ENCODE peak calls at places on chromosomes 12 and 14, in seven cellular contexts. One of them, this sample, is unnamed.

GRCh38 chr12:101838628-101839323 is 8.0 kb upstream of the GNPTAB start:
- DNase-seq in GM12878: no peak
- DNase-seq in SK-N-SH: no peak
- DNase-seq in K562: no peak
- DNase-seq in H1: no peak
- DNase-seq in GM12892: no peak
- DNase-seq in HepG2: no peak
- DNase-seq in this sample: no peak

GRCh38 chr14:68525516-68525915 is 267.4 kb downstream of the ZFP36L1 start:
- DNase-seq in GM12878: no peak
- DNase-seq in K562: no peak
- DNase-seq in GM12892: no peak
- DNase-seq in H1: no peak
- DNase-seq in SK-N-SH: no peak
- DNase-seq in HepG2: no peak
- DNase-seq in this sample: no peak

GRCh38 chr12:56978397-56979138 is 21.2 kb upstream of the RDH16 start:
- DNase-seq in SK-N-SH: no peak
- DNase-seq in K562: no peak
- DNase-seq in GM12878: no peak
- DNase-seq in H1: no peak
- DNase-seq in HepG2: no peak
- DNase-seq in GM12892: no peak
- DNase-seq in this sample: no peak

GRCh38 chr12:46299846-46300245 is 31.0 kb upstream of the SLC38A1 start:
- DNase-seq in K562: no peak
- DNase-seq in HepG2: no peak
- DNase-seq in SK-N-SH: no peak
- DNase-seq in H1: no peak
- DNase-seq in GM12878: no peak
- DNase-seq in GM12892: no peak
- DNase-seq in this sample: no peak

GRCh38 chr12:2683283-2684025 is 111.3 kb upstream of the FKBP4 start:
- DNase-seq in K562: no peak
- DNase-seq in GM12878: no peak
- DNase-seq in HepG2: no peak
- DNase-seq in GM12892: no peak
- DNase-seq in SK-N-SH: no peak
- DNase-seq in H1: no peak
- DNase-seq in this sample: no peak

GRCh38 chr12:55830601-55831406 is 1.4 kb upstream of the DNAJC14 start:
- DNase-seq in GM12878: no peak
- DNase-seq in K562: peak; percentile 81
- DNase-seq in GM12892: peak; percentile 58
- DNase-seq in H1: no peak
- DNase-seq in SK-N-SH: peak; percentile 88
- DNase-seq in HepG2: peak; percentile 45
- DNase-seq in this sample: peak; percentile 74

GRCh38 chr14:24279301-24280186 is 8.1 kb upstream of the RABGGTA start:
- DNase-seq in GM12892: no peak
- DNase-seq in K562: no peak
- DNase-seq in GM12878: peak; percentile 64
- DNase-seq in SK-N-SH: peak; percentile 67
- DNase-seq in H1: no peak
- DNase-seq in HepG2: no peak
- DNase-seq in this sample: no peak

GRCh38 chr14:90017371-90017770 is 44.4 kb upstream of the KCNK13 start:
- DNase-seq in SK-N-SH: no peak
- DNase-seq in GM12878: no peak
- DNase-seq in GM12892: no peak
- DNase-seq in K562: no peak
- DNase-seq in H1: no peak
- DNase-seq in HepG2: no peak
- DNase-seq in this sample: no peak

GRCh38 chr12:124904306-124905098 is 9.9 kb downstream of the UBC start:
- DNase-seq in GM12892: no peak
- DNase-seq in HepG2: peak; percentile 72
- DNase-seq in H1: no peak
- DNase-seq in SK-N-SH: peak; percentile 48
- DNase-seq in GM12878: no peak
- DNase-seq in K562: peak; percentile 78
- DNase-seq in this sample: no peak

GRCh38 chr12:52427083-52427482 is 7.1 kb downstream of the KRT75 start:
- DNase-seq in H1: no peak
- DNase-seq in GM12892: no peak
- DNase-seq in HepG2: no peak
- DNase-seq in GM12878: no peak
- DNase-seq in K562: no peak
- DNase-seq in SK-N-SH: no peak
- DNase-seq in this sample: no peak

GRCh38 chr12:127811988-127812387 is 455.0 kb upstream of the TMEM132C start:
- DNase-seq in GM12892: no peak
- DNase-seq in K562: no peak
- DNase-seq in GM12878: no peak
- DNase-seq in SK-N-SH: no peak
- DNase-seq in H1: peak; percentile 5
- DNase-seq in HepG2: no peak
- DNase-seq in this sample: no peak

GRCh38 chr12:39440781-39441180 is 2.1 kb downstream of the KIF21A start:
- DNase-seq in K562: no peak
- DNase-seq in H1: no peak
- DNase-seq in SK-N-SH: no peak
- DNase-seq in GM12892: no peak
- DNase-seq in GM12878: no peak
- DNase-seq in HepG2: no peak
- DNase-seq in this sample: no peak

GRCh38 chr12:54384591-54385041 is at the start of gene ZNF385A:
- DNase-seq in SK-N-SH: no peak
- DNase-seq in GM12892: no peak
- DNase-seq in HepG2: no peak
- DNase-seq in K562: no peak
- DNase-seq in H1: no peak
- DNase-seq in GM12878: no peak
- DNase-seq in this sample: no peak

GRCh38 chr12:10574307-10574706 is 39.1 kb downstream of the MAGOHB start:
- DNase-seq in K562: no peak
- DNase-seq in GM12892: no peak
- DNase-seq in HepG2: no peak
- DNase-seq in H1: no peak
- DNase-seq in SK-N-SH: no peak
- DNase-seq in GM12878: no peak
- DNase-seq in this sample: no peak

GRCh38 chr12:129385637-129385990 is 518.2 kb downstream of the TMEM132D start:
- DNase-seq in SK-N-SH: no peak
- DNase-seq in H1: no peak
- DNase-seq in HepG2: no peak
- DNase-seq in GM12892: no peak
- DNase-seq in GM12878: no peak
- DNase-seq in K562: no peak
- DNase-seq in this sample: no peak

GRCh38 chr14:100955201-100955600 is 51.7 kb upstream of the RTL1 start:
- DNase-seq in K562: no peak
- DNase-seq in HepG2: no peak
- DNase-seq in H1: no peak
- DNase-seq in SK-N-SH: no peak
- DNase-seq in GM12892: no peak
- DNase-seq in GM12878: no peak
- DNase-seq in this sample: no peak

GRCh38 chr12:108342985-108343384 is 3.9 kb upstream of the CMKLR1 start:
- DNase-seq in H1: no peak
- DNase-seq in SK-N-SH: no peak
- DNase-seq in K562: no peak
- DNase-seq in GM12892: no peak
- DNase-seq in HepG2: no peak
- DNase-seq in GM12878: no peak
- DNase-seq in this sample: no peak
- TF ChIP-seq TAF1 in H1: no peak
- TF ChIP-seq TAF1 in SK-N-SH: no peak
- TF ChIP-seq TAF1 in K562: no peak
- TF ChIP-seq TAF1 in GM12892: no peak
- TF ChIP-seq TAF1 in HepG2: no peak
- TF ChIP-seq TAF1 in GM12878: no peak
- TF ChIP-seq TAF1 in this sample: no peak

DNA sequence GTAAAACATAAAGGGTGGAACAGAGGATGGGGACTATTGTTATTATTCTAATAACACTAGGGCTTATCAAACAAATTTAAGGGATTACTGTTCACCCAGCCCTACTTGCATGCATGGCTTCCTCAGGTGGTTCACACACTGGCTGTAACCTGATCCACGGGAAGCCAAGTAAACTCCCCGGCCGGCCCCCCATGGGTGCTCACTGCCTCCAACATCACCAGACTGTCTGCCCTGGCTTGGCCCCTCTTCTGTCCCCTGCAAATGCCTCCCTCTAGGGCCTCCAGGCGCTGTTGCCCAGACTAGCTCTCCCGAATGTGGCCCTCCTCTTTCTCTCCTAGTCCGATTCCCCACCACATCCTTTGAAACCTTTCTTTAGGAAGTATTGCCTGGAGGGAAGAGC is 18.6 kb downstream of the FAIM2 start:
- DNase-seq in H1: no peak
- DNase-seq in SK-N-SH: no peak
- DNase-seq in K562: no peak
- DNase-seq in HepG2: no peak
- DNase-seq in GM12878: no peak
- DNase-seq in GM12892: no peak
- DNase-seq in this sample: no peak
- TF ChIP-seq TAF1 in H1: no peak
- TF ChIP-seq TAF1 in SK-N-SH: no peak
- TF ChIP-seq TAF1 in K562: no peak
- TF ChIP-seq TAF1 in HepG2: no peak
- TF ChIP-seq TAF1 in GM12878: no peak
- TF ChIP-seq TAF1 in GM12892: no peak
- TF ChIP-seq TAF1 in this sample: no peak

DNA sequence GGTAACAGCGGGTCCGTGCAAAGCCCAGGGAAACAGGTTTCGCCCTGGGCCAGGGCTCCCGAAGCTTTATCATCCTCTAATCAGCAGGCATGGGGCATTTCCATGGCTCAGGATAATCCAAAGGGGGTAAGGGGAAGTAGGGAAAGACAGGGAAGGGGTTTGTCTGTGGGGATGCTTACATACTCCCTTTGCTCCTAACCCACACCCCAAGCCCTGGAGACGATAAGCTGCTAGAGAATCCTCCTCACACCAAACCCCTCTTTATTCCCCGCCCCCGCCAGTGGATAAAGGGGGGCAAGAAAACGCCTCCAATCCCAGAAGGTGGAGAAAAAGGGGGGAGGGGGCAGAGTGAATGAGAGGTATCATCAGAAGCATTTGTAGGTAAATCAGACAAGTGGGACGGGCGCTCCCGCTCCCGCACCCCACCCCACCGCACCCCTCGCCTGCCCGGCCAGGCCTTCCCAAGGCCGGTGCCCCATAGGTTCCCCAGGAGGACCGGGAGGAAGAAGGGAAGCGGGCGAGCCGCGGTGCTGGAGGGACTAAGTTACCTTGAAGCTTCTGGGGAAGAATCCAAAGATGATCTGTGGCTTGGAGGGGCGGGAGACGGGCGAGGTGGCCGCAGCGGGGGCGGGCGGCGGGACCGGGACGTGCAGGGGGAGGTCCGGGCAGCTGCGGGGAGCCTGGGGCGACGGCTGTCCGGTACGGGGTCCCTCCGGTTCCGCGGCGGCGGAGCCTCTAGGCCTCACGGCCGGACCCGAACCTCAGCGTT is 762 bp downstream of the PPP2R5E start:
- DNase-seq in GM12878: no peak
- DNase-seq in GM12892: peak; percentile 15
- DNase-seq in H1: no peak
- DNase-seq in K562: peak; percentile 33
- DNase-seq in HepG2: no peak
- DNase-seq in SK-N-SH: peak; percentile 62
- DNase-seq in this sample: no peak
- TF ChIP-seq TAF1 in GM12878: no peak
- TF ChIP-seq TAF1 in GM12892: no peak
- TF ChIP-seq TAF1 in H1: peak; percentile 12
- TF ChIP-seq TAF1 in K562: no peak
- TF ChIP-seq TAF1 in HepG2: no peak
- TF ChIP-seq TAF1 in SK-N-SH: no peak
- TF ChIP-seq TAF1 in this sample: no peak

GRCh38 chr14:102873546-102874061 is 48.9 kb upstream of the AMN start:
- DNase-seq in K562: no peak
- DNase-seq in H1: no peak
- DNase-seq in GM12892: no peak
- DNase-seq in GM12878: no peak
- DNase-seq in SK-N-SH: no peak
- DNase-seq in HepG2: peak; percentile 88
- DNase-seq in this sample: no peak
- TF ChIP-seq TAF1 in K562: no peak
- TF ChIP-seq TAF1 in H1: no peak
- TF ChIP-seq TAF1 in GM12892: no peak
- TF ChIP-seq TAF1 in GM12878: no peak
- TF ChIP-seq TAF1 in SK-N-SH: no peak
- TF ChIP-seq TAF1 in HepG2: no peak
- TF ChIP-seq TAF1 in this sample: no peak

GRCh38 chr12:13452955-13453570 is 256.5 kb downstream of the EMP1 start:
- DNase-seq in HepG2: no peak
- DNase-seq in K562: no peak
- DNase-seq in H1: no peak
- DNase-seq in GM12878: no peak
- DNase-seq in SK-N-SH: no peak
- DNase-seq in GM12892: no peak
- DNase-seq in this sample: no peak
- TF ChIP-seq TAF1 in HepG2: no peak
- TF ChIP-seq TAF1 in K562: no peak
- TF ChIP-seq TAF1 in H1: no peak
- TF ChIP-seq TAF1 in GM12878: no peak
- TF ChIP-seq TAF1 in SK-N-SH: no peak
- TF ChIP-seq TAF1 in GM12892: no peak
- TF ChIP-seq TAF1 in this sample: no peak

GRCh38 chr12:93591137-93591868 is 18.8 kb downstream of the SOCS2 start:
- DNase-seq in HepG2: no peak
- DNase-seq in H1: no peak
- DNase-seq in GM12892: no peak
- DNase-seq in SK-N-SH: peak; percentile 67
- DNase-seq in K562: peak; percentile 54
- DNase-seq in GM12878: no peak
- DNase-seq in this sample: peak; percentile 25
- TF ChIP-seq TAF1 in HepG2: no peak
- TF ChIP-seq TAF1 in H1: peak; percentile 44
- TF ChIP-seq TAF1 in GM12892: no peak
- TF ChIP-seq TAF1 in SK-N-SH: no peak
- TF ChIP-seq TAF1 in K562: peak; percentile 87
- TF ChIP-seq TAF1 in GM12878: no peak
- TF ChIP-seq TAF1 in this sample: peak; percentile 15

This sample was measured in GM12891.